ENCODE peak calls at places on chromosome 12, in five cellular contexts. One of them, this sample, is unnamed.

GRCh38 chr12:48794870-48795269 is 6.0 kb upstream of the ADCY6 start:
- DNase-seq in breast epithelium: no peak
- DNase-seq in pancreas: no peak
- DNase-seq in SK-N-SH: no peak
- DNase-seq in SJSA1: no peak
- DNase-seq in this sample: no peak

GRCh38 chr12:90102957-90103652 is 394.5 kb upstream of the ATP2B1 start:
- DNase-seq in breast epithelium: no peak
- DNase-seq in pancreas: no peak
- DNase-seq in SK-N-SH: peak
- DNase-seq in SJSA1: peak
- DNase-seq in this sample: no peak

GRCh38 chr12:44876554-44877275 is 600 bp upstream of the NELL2 start:
- DNase-seq in breast epithelium: no peak
- DNase-seq in pancreas: peak
- DNase-seq in SK-N-SH: peak
- DNase-seq in SJSA1: no peak
- DNase-seq in this sample: no peak

GRCh38 chr12:9702239-9702638 is 30.7 kb downstream of the CLECL1 start:
- DNase-seq in breast epithelium: no peak
- DNase-seq in pancreas: no peak
- DNase-seq in SK-N-SH: no peak
- DNase-seq in SJSA1: no peak
- DNase-seq in this sample: no peak

GRCh38 chr12:39723831-39724230 is 104.2 kb upstream of the ABCD2 start:
- DNase-seq in breast epithelium: no peak
- DNase-seq in pancreas: no peak
- DNase-seq in SK-N-SH: no peak
- DNase-seq in SJSA1: no peak
- DNase-seq in this sample: no peak

GRCh38 chr12:67222302-67222701 is 46.9 kb upstream of the CAND1 start:
- DNase-seq in breast epithelium: no peak
- DNase-seq in pancreas: no peak
- DNase-seq in SK-N-SH: no peak
- DNase-seq in SJSA1: no peak
- DNase-seq in this sample: no peak

GRCh38 chr12:9754984-9755383 is 5.7 kb downstream of the CD69 start:
- DNase-seq in breast epithelium: no peak
- DNase-seq in pancreas: no peak
- DNase-seq in SK-N-SH: no peak
- DNase-seq in SJSA1: no peak
- DNase-seq in this sample: no peak

GRCh38 chr12:89161553-89161952 is 190.7 kb downstream of the DUSP6 start:
- DNase-seq in breast epithelium: no peak
- DNase-seq in pancreas: no peak
- DNase-seq in SK-N-SH: no peak
- DNase-seq in SJSA1: no peak
- DNase-seq in this sample: no peak

GRCh38 chr12:57112492-57113294 is 1.5 kb upstream of the STAT6 start:
- DNase-seq in breast epithelium: no peak
- DNase-seq in pancreas: no peak
- DNase-seq in SK-N-SH: no peak
- DNase-seq in SJSA1: no peak
- DNase-seq in this sample: no peak

GRCh38 chr12:26629864-26630263 is 203.1 kb downstream of the ITPR2 start:
- DNase-seq in breast epithelium: no peak
- DNase-seq in pancreas: no peak
- DNase-seq in SK-N-SH: no peak
- DNase-seq in SJSA1: peak
- DNase-seq in this sample: no peak

GRCh38 chr12:34386016-34386415 is 363.7 kb downstream of the ALG10 start:
- DNase-seq in breast epithelium: no peak
- DNase-seq in pancreas: no peak
- DNase-seq in SK-N-SH: no peak
- DNase-seq in SJSA1: no peak
- DNase-seq in this sample: no peak

GRCh38 chr12:77795699-77796098 is 35.0 kb upstream of the NAV3 start:
- DNase-seq in breast epithelium: no peak
- DNase-seq in pancreas: no peak
- DNase-seq in SK-N-SH: no peak
- DNase-seq in SJSA1: peak
- DNase-seq in this sample: no peak

GRCh38 chr12:94725375-94726168 is 75.2 kb upstream of the TMCC3 start:
- DNase-seq in breast epithelium: no peak
- DNase-seq in pancreas: no peak
- DNase-seq in SK-N-SH: no peak
- DNase-seq in SJSA1: peak
- DNase-seq in this sample: no peak

GRCh38 chr12:113923251-113923650 is 42.9 kb downstream of the RBM19 start:
- DNase-seq in breast epithelium: no peak
- DNase-seq in pancreas: no peak
- DNase-seq in SK-N-SH: no peak
- DNase-seq in SJSA1: no peak
- DNase-seq in this sample: no peak

GRCh38 chr12:113918306-113918705 is 47.8 kb downstream of the RBM19 start:
- DNase-seq in breast epithelium: no peak
- DNase-seq in pancreas: no peak
- DNase-seq in SK-N-SH: no peak
- DNase-seq in SJSA1: no peak
- DNase-seq in this sample: no peak

GRCh38 chr12:113917393-113917792 is 48.7 kb downstream of the RBM19 start:
- DNase-seq in breast epithelium: no peak
- DNase-seq in pancreas: no peak
- DNase-seq in SK-N-SH: no peak
- DNase-seq in SJSA1: peak
- DNase-seq in this sample: no peak

GRCh38 chr12:113924341-113924740 is 41.8 kb downstream of the RBM19 start:
- DNase-seq in breast epithelium: no peak
- DNase-seq in pancreas: no peak
- DNase-seq in SK-N-SH: no peak
- DNase-seq in SJSA1: peak
- DNase-seq in this sample: no peak

GRCh38 chr12:113919791-113920190 is 46.3 kb downstream of the RBM19 start:
- DNase-seq in breast epithelium: no peak
- DNase-seq in pancreas: no peak
- DNase-seq in SK-N-SH: no peak
- DNase-seq in SJSA1: peak
- DNase-seq in this sample: no peak
- H3K27ac ChIP-seq in breast epithelium: no peak
- H3K27ac ChIP-seq in pancreas: no peak
- H3K27ac ChIP-seq in SK-N-SH: no peak
- H3K27ac ChIP-seq in SJSA1: no peak
- H3K27ac ChIP-seq in this sample: no peak

GRCh38 chr12:18424857-18425256 is 163.5 kb downstream of the PIK3C2G start:
- DNase-seq in breast epithelium: no peak
- DNase-seq in pancreas: no peak
- DNase-seq in SK-N-SH: no peak
- DNase-seq in SJSA1: no peak
- DNase-seq in this sample: no peak
- H3K27ac ChIP-seq in breast epithelium: no peak
- H3K27ac ChIP-seq in pancreas: no peak
- H3K27ac ChIP-seq in SK-N-SH: no peak
- H3K27ac ChIP-seq in SJSA1: no peak
- H3K27ac ChIP-seq in this sample: no peak

DNA sequence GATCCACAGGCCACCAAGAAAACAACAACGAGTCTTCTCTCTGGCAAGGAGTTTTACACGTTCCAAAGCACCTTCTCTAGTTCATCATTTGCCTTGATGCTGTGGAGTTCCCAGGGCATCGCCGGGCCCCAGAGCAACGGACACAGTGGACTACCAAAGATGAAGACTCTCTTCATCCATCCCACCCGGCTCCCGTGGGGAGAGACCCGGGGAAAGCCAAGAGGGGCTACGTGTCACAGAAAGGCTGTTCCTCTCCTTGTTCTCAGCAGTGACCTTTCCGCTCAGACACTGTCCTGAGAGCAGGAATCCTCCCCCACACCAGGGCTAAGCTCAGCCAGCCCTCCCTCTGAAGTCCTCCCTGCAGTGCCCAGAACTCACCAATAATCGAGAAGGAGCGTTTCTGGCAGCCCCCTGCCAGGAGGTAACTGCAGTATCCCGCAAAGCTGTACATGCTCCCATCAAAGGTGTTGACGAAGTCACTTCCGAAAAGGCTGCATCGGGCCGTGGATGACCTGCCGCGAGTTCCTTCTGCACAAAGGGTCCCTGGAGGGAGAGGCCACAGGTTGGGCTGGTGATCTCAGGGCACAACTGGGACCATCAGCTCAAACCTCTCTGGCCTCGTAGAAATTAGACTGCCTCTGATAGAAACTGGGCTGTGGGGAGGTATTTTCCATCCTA is 3.5 kb downstream of the VWF start:
- DNase-seq in breast epithelium: no peak
- DNase-seq in pancreas: no peak
- DNase-seq in SK-N-SH: no peak
- DNase-seq in SJSA1: no peak
- DNase-seq in this sample: no peak
- H3K27ac ChIP-seq in breast epithelium: peak
- H3K27ac ChIP-seq in pancreas: no peak
- H3K27ac ChIP-seq in SK-N-SH: no peak
- H3K27ac ChIP-seq in SJSA1: no peak
- H3K27ac ChIP-seq in this sample: peak

GRCh38 chr12:69123909-69124638 is 115.3 kb upstream of the CPSF6 start:
- DNase-seq in breast epithelium: no peak
- DNase-seq in pancreas: no peak
- DNase-seq in SK-N-SH: no peak
- DNase-seq in SJSA1: no peak
- DNase-seq in this sample: no peak
- H3K27ac ChIP-seq in breast epithelium: no peak
- H3K27ac ChIP-seq in pancreas: no peak
- H3K27ac ChIP-seq in SK-N-SH: no peak
- H3K27ac ChIP-seq in SJSA1: no peak
- H3K27ac ChIP-seq in this sample: peak

GRCh38 chr12:8695116-8695515 is 2.7 kb upstream of the RIMKLB start:
- DNase-seq in breast epithelium: no peak
- DNase-seq in pancreas: no peak
- DNase-seq in SK-N-SH: no peak
- DNase-seq in SJSA1: no peak
- DNase-seq in this sample: no peak

GRCh38 chr12:8698132-8698829 is 490 bp downstream of the RIMKLB start:
- DNase-seq in breast epithelium: peak
- DNase-seq in pancreas: peak
- DNase-seq in SK-N-SH: peak
- DNase-seq in SJSA1: peak
- DNase-seq in this sample: peak

GRCh38 chr12:8697476-8698131 is at the start of gene RIMKLB:
- DNase-seq in breast epithelium: peak
- DNase-seq in pancreas: peak
- DNase-seq in SK-N-SH: peak
- DNase-seq in SJSA1: peak
- DNase-seq in this sample: peak

GRCh38 chr12:8697120-8697475 is 693 bp upstream of the RIMKLB start:
- DNase-seq in breast epithelium: no peak
- DNase-seq in pancreas: no peak
- DNase-seq in SK-N-SH: no peak
- DNase-seq in SJSA1: no peak
- DNase-seq in this sample: no peak

GRCh38 chr12:8696402-8697100 is 1.2 kb upstream of the RIMKLB start:
- DNase-seq in breast epithelium: no peak
- DNase-seq in pancreas: no peak
- DNase-seq in SK-N-SH: no peak
- DNase-seq in SJSA1: no peak
- DNase-seq in this sample: no peak
- H3K27ac ChIP-seq in breast epithelium: peak
- H3K27ac ChIP-seq in pancreas: no peak
- H3K27ac ChIP-seq in SK-N-SH: peak
- H3K27ac ChIP-seq in SJSA1: no peak
- H3K27ac ChIP-seq in this sample: peak